ENCODE peak calls at places on chromosomes 12 and 14, in four cellular contexts. One of them, this sample, is unnamed.

GRCh38 chr12:65941388-65941787 is 117.1 kb downstream of the HMGA2 start:
- DNase-seq in GM23338: no peak
- DNase-seq in Peyer's patch: no peak
- DNase-seq in fibroblast of the aortic adventitia: peak
- DNase-seq in this sample: no peak

GRCh38 chr12:47944685-47945340 is 18.6 kb upstream of the TMEM106C start:
- DNase-seq in fibroblast of the aortic adventitia: no peak
- DNase-seq in GM23338: no peak
- DNase-seq in Peyer's patch: no peak
- DNase-seq in this sample: no peak

GRCh38 chr12:83318386-83318971 is 631.8 kb downstream of the TMTC2 start:
- DNase-seq in GM23338: no peak
- DNase-seq in fibroblast of the aortic adventitia: no peak
- DNase-seq in Peyer's patch: no peak
- DNase-seq in this sample: no peak

GRCh38 chr14:85991156-85991555 is 461.2 kb downstream of the FLRT2 start:
- DNase-seq in fibroblast of the aortic adventitia: no peak
- DNase-seq in GM23338: no peak
- DNase-seq in Peyer's patch: no peak
- DNase-seq in this sample: no peak

GRCh38 chr12:130027798-130028197 is 124.0 kb upstream of the TMEM132D start:
- DNase-seq in fibroblast of the aortic adventitia: no peak
- DNase-seq in Peyer's patch: no peak
- DNase-seq in GM23338: no peak
- DNase-seq in this sample: no peak

GRCh38 chr14:70823281-70823680 is 14.0 kb upstream of the MAP3K9 start:
- DNase-seq in GM23338: peak
- DNase-seq in fibroblast of the aortic adventitia: no peak
- DNase-seq in Peyer's patch: no peak
- DNase-seq in this sample: no peak

GRCh38 chr12:47082963-47083621 is 3.3 kb upstream of the AMIGO2 start:
- DNase-seq in GM23338: no peak
- DNase-seq in fibroblast of the aortic adventitia: peak
- DNase-seq in Peyer's patch: no peak
- DNase-seq in this sample: no peak

GRCh38 chr12:121133838-121134237 is 1.2 kb downstream of the P2RX7 start:
- DNase-seq in Peyer's patch: no peak
- DNase-seq in GM23338: no peak
- DNase-seq in fibroblast of the aortic adventitia: no peak
- DNase-seq in this sample: no peak

GRCh38 chr12:75887979-75888378 is 143.6 kb downstream of the PHLDA1 start:
- DNase-seq in fibroblast of the aortic adventitia: no peak
- DNase-seq in GM23338: no peak
- DNase-seq in Peyer's patch: no peak
- DNase-seq in this sample: no peak

GRCh38 chr14:51094282-51094821 is 553 bp downstream of the TRIM9 start:
- DNase-seq in Peyer's patch: no peak
- DNase-seq in fibroblast of the aortic adventitia: no peak
- DNase-seq in GM23338: peak
- DNase-seq in this sample: peak

GRCh38 chr12:116091579-116091978 is 185.9 kb downstream of the MED13L start:
- DNase-seq in fibroblast of the aortic adventitia: peak
- DNase-seq in Peyer's patch: no peak
- DNase-seq in GM23338: no peak
- DNase-seq in this sample: no peak

GRCh38 chr12:67881565-67881964 is 107.7 kb upstream of the IFNG-AS1 start:
- DNase-seq in GM23338: no peak
- DNase-seq in fibroblast of the aortic adventitia: no peak
- DNase-seq in Peyer's patch: no peak
- DNase-seq in this sample: no peak

GRCh38 chr14:94936411-94936892 is 166.5 kb upstream of the GSC start:
- DNase-seq in Peyer's patch: peak
- DNase-seq in GM23338: peak
- DNase-seq in fibroblast of the aortic adventitia: peak
- DNase-seq in this sample: peak

GRCh38 chr12:115916910-115917668 is 360.4 kb downstream of the MED13L start:
- DNase-seq in Peyer's patch: peak
- DNase-seq in GM23338: peak
- DNase-seq in fibroblast of the aortic adventitia: peak
- DNase-seq in this sample: peak

GRCh38 chr14:85534914-85535313 is 5.0 kb downstream of the FLRT2 start:
- DNase-seq in fibroblast of the aortic adventitia: no peak
- DNase-seq in Peyer's patch: no peak
- DNase-seq in GM23338: no peak
- DNase-seq in this sample: no peak

GRCh38 chr14:95741051-95741490 is 27.1 kb upstream of the TCL1A start:
- DNase-seq in fibroblast of the aortic adventitia: no peak
- DNase-seq in Peyer's patch: no peak
- DNase-seq in GM23338: no peak
- DNase-seq in this sample: no peak

GRCh38 chr12:63862187-63863107 is 17.9 kb downstream of the SRGAP1 start:
- DNase-seq in GM23338: peak
- DNase-seq in Peyer's patch: no peak
- DNase-seq in fibroblast of the aortic adventitia: no peak
- DNase-seq in this sample: no peak

GRCh38 chr14:67704484-67705089 is 2.9 kb downstream of the RDH12 start:
- DNase-seq in fibroblast of the aortic adventitia: peak
- DNase-seq in Peyer's patch: no peak
- DNase-seq in GM23338: peak
- DNase-seq in this sample: no peak

GRCh38 chr14:32608880-32609279 is 279.8 kb downstream of the AKAP6 start:
- DNase-seq in GM23338: no peak
- DNase-seq in fibroblast of the aortic adventitia: peak
- DNase-seq in Peyer's patch: no peak
- DNase-seq in this sample: no peak

GRCh38 chr12:59695379-59695778 is 99.5 kb downstream of the SLC16A7 start:
- DNase-seq in Peyer's patch: no peak
- DNase-seq in GM23338: no peak
- DNase-seq in fibroblast of the aortic adventitia: peak
- DNase-seq in this sample: no peak

GRCh38 chr12:93440043-93440835 is 1.5 kb downstream of the UBE2N start:
- DNase-seq in fibroblast of the aortic adventitia: no peak
- DNase-seq in GM23338: no peak
- DNase-seq in Peyer's patch: no peak
- DNase-seq in this sample: no peak

GRCh38 chr14:99773496-99774203 is 19.6 kb upstream of the EML1 start:
- DNase-seq in fibroblast of the aortic adventitia: no peak
- DNase-seq in GM23338: peak
- DNase-seq in Peyer's patch: no peak
- DNase-seq in this sample: no peak

GRCh38 chr12:11067514-11067913 is 5.4 kb upstream of the TAS2R46 start:
- DNase-seq in Peyer's patch: no peak
- DNase-seq in GM23338: no peak
- DNase-seq in fibroblast of the aortic adventitia: peak
- DNase-seq in this sample: no peak

GRCh38 chr12:102848832-102849231 is 68.2 kb downstream of the PAH start:
- DNase-seq in Peyer's patch: no peak
- DNase-seq in fibroblast of the aortic adventitia: no peak
- DNase-seq in GM23338: peak
- DNase-seq in this sample: no peak

GRCh38 chr14:77615231-77616132 is 955 bp downstream of the SPTLC2 start:
- DNase-seq in fibroblast of the aortic adventitia: no peak
- DNase-seq in Peyer's patch: no peak
- DNase-seq in GM23338: peak
- DNase-seq in this sample: no peak

GRCh38 chr12:123384994-123385376 is 1.1 kb downstream of the KMT5A start:
- DNase-seq in GM23338: peak
- DNase-seq in Peyer's patch: no peak
- DNase-seq in fibroblast of the aortic adventitia: peak
- DNase-seq in this sample: no peak

GRCh38 chr12:113831016-113831415 is 135.1 kb downstream of the RBM19 start:
- DNase-seq in GM23338: no peak
- DNase-seq in Peyer's patch: no peak
- DNase-seq in fibroblast of the aortic adventitia: peak
- DNase-seq in this sample: no peak

GRCh38 chr12:16726879-16727278 is 120.9 kb upstream of the LMO3 start:
- DNase-seq in GM23338: no peak
- DNase-seq in Peyer's patch: no peak
- DNase-seq in fibroblast of the aortic adventitia: peak
- DNase-seq in this sample: no peak

GRCh38 chr12:89769483-89769818 is 60.8 kb upstream of the ATP2B1 start:
- DNase-seq in Peyer's patch: no peak
- DNase-seq in GM23338: peak
- DNase-seq in fibroblast of the aortic adventitia: no peak
- DNase-seq in this sample: no peak
- TF ChIP-seq CTCF in Peyer's patch: no peak
- TF ChIP-seq CTCF in GM23338: peak
- TF ChIP-seq CTCF in fibroblast of the aortic adventitia: no peak
- TF ChIP-seq CTCF in this sample: no peak

GRCh38 chr12:6056406-6057211 is 67.9 kb downstream of the VWF start:
- DNase-seq in Peyer's patch: no peak
- DNase-seq in fibroblast of the aortic adventitia: no peak
- DNase-seq in GM23338: peak
- DNase-seq in this sample: no peak
- H3K4me3 ChIP-seq in Peyer's patch: peak
- H3K4me3 ChIP-seq in fibroblast of the aortic adventitia: no peak
- H3K4me3 ChIP-seq in GM23338: peak
- H3K4me3 ChIP-seq in this sample: no peak

GRCh38 chr12:55636116-55636655 is 506 bp upstream of the OR10P1 start:
- DNase-seq in fibroblast of the aortic adventitia: no peak
- DNase-seq in GM23338: no peak
- DNase-seq in Peyer's patch: no peak
- DNase-seq in this sample: no peak
- TF ChIP-seq CTCF in fibroblast of the aortic adventitia: no peak
- TF ChIP-seq CTCF in GM23338: no peak
- TF ChIP-seq CTCF in Peyer's patch: no peak
- TF ChIP-seq CTCF in this sample: no peak

GRCh38 chr14:97456497-97456896 is 659.3 kb downstream of the VRK1 start:
- DNase-seq in GM23338: no peak
- DNase-seq in Peyer's patch: no peak
- DNase-seq in fibroblast of the aortic adventitia: no peak
- DNase-seq in this sample: no peak

GRCh38 chr14:97458302-97459137 is 661.3 kb downstream of the VRK1 start:
- DNase-seq in Peyer's patch: peak
- DNase-seq in fibroblast of the aortic adventitia: no peak
- DNase-seq in GM23338: peak
- DNase-seq in this sample: peak

GRCh38 chr14:97462081-97462480 is 664.9 kb downstream of the VRK1 start:
- DNase-seq in GM23338: no peak
- DNase-seq in fibroblast of the aortic adventitia: no peak
- DNase-seq in Peyer's patch: no peak
- DNase-seq in this sample: no peak

GRCh38 chr14:97456958-97457357 is 659.8 kb downstream of the VRK1 start:
- DNase-seq in Peyer's patch: no peak
- DNase-seq in GM23338: no peak
- DNase-seq in fibroblast of the aortic adventitia: no peak
- DNase-seq in this sample: no peak

GRCh38 chr14:97459180-97459579 is 662.0 kb downstream of the VRK1 start:
- DNase-seq in Peyer's patch: no peak
- DNase-seq in GM23338: peak
- DNase-seq in fibroblast of the aortic adventitia: no peak
- DNase-seq in this sample: no peak
- H3K4me3 ChIP-seq in Peyer's patch: peak
- H3K4me3 ChIP-seq in GM23338: peak
- H3K4me3 ChIP-seq in fibroblast of the aortic adventitia: no peak
- H3K4me3 ChIP-seq in this sample: peak

GRCh38 chr12:99257672-99258071 is 389.9 kb upstream of the GARIN6 start:
- DNase-seq in fibroblast of the aortic adventitia: no peak
- DNase-seq in Peyer's patch: no peak
- DNase-seq in GM23338: no peak
- DNase-seq in this sample: no peak

GRCh38 chr12:99249543-99249942 is 398.0 kb upstream of the GARIN6 start:
- DNase-seq in Peyer's patch: no peak
- DNase-seq in fibroblast of the aortic adventitia: no peak
- DNase-seq in GM23338: no peak
- DNase-seq in this sample: no peak

GRCh38 chr12:99250091-99250490 is 397.5 kb upstream of the GARIN6 start:
- DNase-seq in fibroblast of the aortic adventitia: no peak
- DNase-seq in Peyer's patch: no peak
- DNase-seq in GM23338: peak
- DNase-seq in this sample: no peak

DNA sequence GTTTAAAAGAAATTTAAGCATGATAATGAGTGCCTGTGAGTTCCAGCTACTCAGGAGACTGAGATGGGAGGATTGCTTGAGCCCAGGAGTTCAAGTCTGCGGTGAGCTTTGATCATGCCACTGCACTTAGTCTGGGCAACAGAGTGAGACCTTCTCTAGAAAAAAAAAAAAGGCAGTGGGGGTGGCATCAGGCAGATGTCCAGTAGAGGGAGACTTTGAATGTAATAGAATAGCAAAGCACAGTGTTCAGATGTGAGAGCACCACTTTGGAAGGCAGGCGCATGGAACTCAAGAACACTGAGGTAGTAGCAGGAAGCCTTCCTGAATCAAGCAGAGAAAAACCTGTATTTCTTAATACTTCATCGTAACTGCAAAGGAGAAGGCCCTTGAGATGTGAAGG is 394.5 kb upstream of the GARIN6 start:
- DNase-seq in Peyer's patch: no peak
- DNase-seq in GM23338: peak
- DNase-seq in fibroblast of the aortic adventitia: no peak
- DNase-seq in this sample: no peak
- TF ChIP-seq CTCF in Peyer's patch: no peak
- TF ChIP-seq CTCF in GM23338: peak
- TF ChIP-seq CTCF in fibroblast of the aortic adventitia: no peak
- TF ChIP-seq CTCF in this sample: no peak

GRCh38 chr14:104171948-104172347 is 33.6 kb downstream of the KIF26A start:
- DNase-seq in Peyer's patch: no peak
- DNase-seq in fibroblast of the aortic adventitia: no peak
- DNase-seq in GM23338: no peak
- DNase-seq in this sample: no peak
- H3K4me3 ChIP-seq in Peyer's patch: no peak
- H3K4me3 ChIP-seq in fibroblast of the aortic adventitia: no peak
- H3K4me3 ChIP-seq in GM23338: no peak
- H3K4me3 ChIP-seq in this sample: no peak

GRCh38 chr14:101404426-101405170 is 156.7 kb upstream of the DIO3 start:
- DNase-seq in Peyer's patch: no peak
- DNase-seq in GM23338: peak
- DNase-seq in fibroblast of the aortic adventitia: no peak
- DNase-seq in this sample: no peak
- TF ChIP-seq CTCF in Peyer's patch: no peak
- TF ChIP-seq CTCF in GM23338: peak
- TF ChIP-seq CTCF in fibroblast of the aortic adventitia: no peak
- TF ChIP-seq CTCF in this sample: no peak

DNA sequence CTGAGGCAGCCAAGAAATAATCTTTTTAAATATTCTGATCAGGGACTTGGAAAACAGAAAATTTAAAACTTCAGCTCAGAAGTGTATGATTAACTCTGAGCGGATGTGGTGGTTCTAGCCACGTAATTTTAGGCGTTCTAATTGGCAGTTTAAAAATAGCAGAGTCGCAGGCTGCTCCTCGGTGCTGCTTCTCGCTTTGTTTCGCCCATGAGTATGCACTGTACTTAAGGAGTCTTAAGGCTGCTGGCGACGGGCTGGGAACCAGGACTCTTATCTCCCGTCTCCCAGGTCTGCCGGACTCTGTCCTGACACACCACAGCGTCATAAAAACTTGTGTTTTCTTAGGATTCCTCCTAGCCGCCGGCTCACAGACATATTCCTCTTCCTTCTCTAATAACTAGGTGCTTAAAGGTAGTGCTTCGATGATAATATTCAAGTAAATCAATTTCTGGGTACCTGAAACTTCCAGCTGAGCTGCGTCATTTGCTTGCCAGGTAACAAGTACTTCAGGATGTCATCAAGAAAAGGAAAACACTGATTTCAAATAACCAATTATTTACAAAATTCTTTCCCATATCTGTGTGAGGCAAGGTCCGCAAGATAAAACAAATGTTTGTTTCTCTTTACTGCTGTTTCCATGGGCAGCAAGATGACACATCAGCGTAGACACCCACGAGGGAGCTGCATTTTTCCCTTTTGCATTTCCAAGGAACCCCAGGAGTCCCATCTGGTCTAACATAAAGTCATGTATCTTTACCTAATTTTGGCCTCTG is 113.2 kb upstream of the PELI2 start:
- DNase-seq in fibroblast of the aortic adventitia: peak
- DNase-seq in GM23338: peak
- DNase-seq in Peyer's patch: no peak
- DNase-seq in this sample: no peak
- H3K4me3 ChIP-seq in fibroblast of the aortic adventitia: peak
- H3K4me3 ChIP-seq in GM23338: no peak
- H3K4me3 ChIP-seq in Peyer's patch: peak
- H3K4me3 ChIP-seq in this sample: no peak